ENCODE peak calls at places on chromosomes 13 and 19, in nine cellular contexts. K is aorta, D is endodermal cell, U is lower lobe of right lung, P is adrenal gland, X is fibroblast of lung, E is heart right ventricle, J is neural progenitor cell, F is cardiac muscle cell. O is an unnamed sample. For H3K9me3, the result is how much of the 10 kb centered on the place peaks cover.

GRCh38 chr19:12788025-12788681 is 3.1 kb upstream of the JUNB start:
- DNase-seq in E (no peak), U (no peak), J (no peak), D (no peak), K (no peak), X (no peak), F (no peak), P (peak), O (no peak)

GRCh38 chr19:10544753-10545251 is 1.1 kb downstream of the ATG4D start:
- DNase-seq in P (peak), X (no peak), J (peak), U (no peak), F (no peak), K (no peak), E (no peak), D (peak), O (no peak)

GRCh38 chr13:43787998-43788397 is 1.2 kb upstream of the ENOX1 start:
- DNase-seq in X (peak), J (peak), K (no peak), D (no peak), P (no peak), F (no peak), U (no peak), E (no peak), O (peak)

GRCh38 chr13:31328549-31329229 is 128.9 kb downstream of the B3GLCT start:
- DNase-seq in F (no peak), E (no peak), J (no peak), X (peak), D (no peak), K (no peak), P (no peak), U (no peak), O (no peak)

GRCh38 chr19:19004144-19004543 is 29.2 kb downstream of the SUGP2 start:
- DNase-seq in D (no peak), F (no peak), J (no peak), P (no peak), K (peak), X (no peak), E (no peak), U (no peak), O (no peak)

GRCh38 chr19:48060381-48060780 is 16.5 kb upstream of the CABP5 start:
- DNase-seq in D (no peak), P (no peak), F (no peak), K (no peak), X (no peak), U (no peak), E (no peak), J (no peak), O (no peak)

GRCh38 chr13:107210216-107211010 is 642.5 kb upstream of the ARGLU1 start:
- DNase-seq in X (peak), P (no peak), D (no peak), E (no peak), F (no peak), J (no peak), K (no peak), U (no peak), O (peak)

GRCh38 chr19:37905936-37906867 is at the start of gene WDR87:
- DNase-seq in E (peak), K (peak), P (peak), X (peak), F (no peak), J (peak), U (peak), D (peak), O (no peak)

GRCh38 chr13:96020155-96020575 is 33.0 kb downstream of the UGGT2 start:
- DNase-seq in J (peak), P (peak), X (peak), K (no peak), F (peak), E (no peak), D (peak), U (no peak), O (peak)

GRCh38 chr19:56131651-56132050 is 9.4 kb upstream of the ZNF444 start:
- DNase-seq in X (no peak), E (no peak), D (no peak), J (no peak), K (no peak), P (no peak), F (no peak), U (no peak), O (no peak)

GRCh38 chr13:98050041-98050466 is 92.8 kb upstream of the FARP1 start:
- DNase-seq in K (no peak), E (no peak), J (no peak), D (no peak), U (no peak), F (no peak), X (peak), P (no peak), O (peak)

GRCh38 chr19:45234089-45234869 is 10.9 kb downstream of the EXOC3L2 start:
- DNase-seq in X (no peak), D (peak), E (no peak), F (peak), J (peak), U (no peak), P (no peak), K (no peak), O (no peak)

GRCh38 chr19:2168619-2169424 is 5.1 kb downstream of the DOT1L start:
- DNase-seq in P (peak), X (peak), D (peak), J (peak), K (peak), E (peak), F (peak), U (peak), O (peak)
- H3K27ac ChIP-seq in P (peak), X (peak), D (no peak), J (peak), K (no peak), E (peak), F (peak), U (peak), O (peak)

GRCh38 chr13:113420833-113421600 is 32.3 kb downstream of the ADPRHL1 start:
- DNase-seq in P (no peak), D (no peak), E (no peak), X (no peak), U (no peak), F (no peak), J (no peak), K (no peak), O (no peak)

GRCh38 chr13:113423225-113424170 is 29.8 kb downstream of the ADPRHL1 start:
- DNase-seq in D (peak), X (no peak), J (no peak), K (no peak), F (no peak), E (no peak), P (no peak), U (no peak), O (peak)

GRCh38 chr13:113419531-113420183 is 33.6 kb downstream of the ADPRHL1 start:
- DNase-seq in E (no peak), K (peak), F (no peak), X (no peak), P (no peak), U (no peak), D (no peak), J (no peak), O (no peak)

GRCh38 chr13:113421673-113422270 is 31.5 kb downstream of the ADPRHL1 start:
- DNase-seq in J (no peak), D (no peak), U (no peak), F (no peak), K (peak), P (no peak), E (no peak), X (peak), O (no peak)

GRCh38 chr13:113422790-113423189 is 30.5 kb downstream of the ADPRHL1 start:
- DNase-seq in K (no peak), U (no peak), F (no peak), D (peak), P (no peak), X (no peak), J (no peak), E (no peak), O (no peak)
- H3K4me3 ChIP-seq in K (no peak), U (no peak), F (no peak), D (no peak), P (no peak), X (no peak), J (no peak), E (no peak), O (no peak)

DNA sequence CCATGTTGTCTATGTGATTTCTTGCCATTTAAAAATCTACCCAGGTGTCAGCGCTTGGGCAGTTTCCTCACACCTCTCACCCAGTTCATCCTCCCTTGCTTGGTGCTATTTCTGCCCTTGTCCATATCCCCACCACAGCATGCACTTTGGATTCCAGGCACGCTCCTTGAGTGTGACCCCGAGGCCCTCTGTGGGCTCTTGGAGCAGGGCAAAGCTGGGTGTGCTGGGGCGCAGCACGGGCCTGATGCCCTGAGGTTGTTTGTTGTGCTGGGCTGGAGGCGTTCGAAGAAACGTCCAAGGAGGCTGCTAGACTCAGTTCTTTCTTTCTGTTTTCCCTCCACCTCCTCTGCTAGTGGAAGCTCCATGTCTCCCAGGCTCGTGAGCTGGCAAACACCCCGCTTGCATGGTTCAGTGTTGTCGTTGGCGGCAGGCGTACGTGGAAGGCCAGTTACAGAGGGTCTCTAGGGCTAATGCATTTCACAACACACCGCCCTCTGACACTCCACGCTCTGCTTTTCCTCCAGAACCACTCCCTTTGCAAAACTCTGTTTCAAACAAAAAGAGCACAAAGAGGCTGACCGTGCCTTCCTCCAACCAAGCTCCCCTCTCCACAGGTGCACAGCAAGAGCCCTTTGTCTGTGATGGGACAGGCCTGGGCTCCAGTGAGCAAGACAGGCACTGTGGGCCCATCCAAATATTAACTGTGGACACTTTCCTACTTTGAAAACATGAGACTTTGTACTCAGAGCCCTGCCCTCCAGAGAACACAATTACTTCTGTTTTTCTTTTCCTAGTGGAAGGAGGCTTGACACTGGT is 117.7 kb upstream of the GJB6 start:
- DNase-seq in D (peak), X (no peak), J (peak), F (no peak), P (no peak), U (no peak), E (no peak), K (peak), O (no peak)
- H3K9me3 ChIP-seq in D (under half), X (under half), J (under half), F (under half), P (under half), U (under half), E (under half), K (under half), O (under half)

GRCh38 chr19:41957161-41957837 is 1.8 kb downstream of the RABAC1 start:
- DNase-seq in J (no peak), K (no peak), X (no peak), P (no peak), E (no peak), F (no peak), D (no peak), U (no peak), O (no peak)
- H3K27ac ChIP-seq in J (no peak), K (no peak), X (no peak), P (no peak), E (peak), F (no peak), D (no peak), U (peak), O (no peak)

GRCh38 chr13:33367931-33368330 is 82.4 kb upstream of the STARD13 start:
- DNase-seq in X (no peak), K (no peak), J (no peak), E (no peak), F (no peak), P (no peak), D (no peak), U (no peak), O (no peak)
- H3K4me3 ChIP-seq in X (no peak), K (no peak), J (no peak), E (no peak), F (no peak), P (no peak), D (no peak), U (no peak), O (no peak)

GRCh38 chr19:58217607-58218391 is 10.9 kb upstream of the ZNF544 start:
- DNase-seq in E (no peak), D (no peak), J (no peak), F (no peak), P (no peak), X (no peak), U (no peak), K (no peak), O (no peak)
- H3K9me3 ChIP-seq in E (half or more), D (under half), J (under half), F (under half), P (under half), X (under half), U (half or more), K (under half), O (under half)